ENCODE peak calls at places on chromosomes 1 and 21, in five cellular contexts. O is skeletal muscle cell; C is Caki2; P is activated CD4-positive, alpha-beta T cell treated with anti-CD3 and anti-CD28 coated beads for 24 hours; E is HS-5. X is an unnamed sample.

GRCh38 chr1:230744382-230744781 is 2.8 kb upstream of the CAPN9 start:
- DNase-seq in C (no peak), P (no peak), O (no peak), E (no peak), X (no peak)

GRCh38 chr21:43874085-43874785 is 9.2 kb downstream of the AGPAT3 start:
- DNase-seq in O (no peak), C (no peak), E (no peak), P (no peak), X (no peak)

GRCh38 chr1:208476825-208477170 is 232.6 kb upstream of the PLXNA2 start:
- DNase-seq in O (no peak), E (no peak), P (no peak), C (no peak), X (no peak)

GRCh38 chr1:162218546-162218945 is 149.1 kb downstream of the NOS1AP start:
- DNase-seq in P (no peak), C (no peak), O (no peak), E (no peak), X (no peak)

GRCh38 chr1:185821612-185822385 is 87.6 kb downstream of the HMCN1 start:
- DNase-seq in P (no peak), E (no peak), C (no peak), O (no peak), X (no peak)

GRCh38 chr1:174911626-174912025 is 88.1 kb upstream of the CACYBP start:
- DNase-seq in O (no peak), E (no peak), C (no peak), P (no peak), X (no peak)

GRCh38 chr1:231885209-231885854 is 258.7 kb downstream of the DISC1 start:
- DNase-seq in E (no peak), O (no peak), C (no peak), P (no peak), X (no peak)

GRCh38 chr1:87515781-87516180 is 187.1 kb downstream of the LMO4 start:
- DNase-seq in O (no peak), P (no peak), E (no peak), C (no peak), X (no peak)

GRCh38 chr1:75672108-75672507 is 52.4 kb upstream of the ACADM start:
- DNase-seq in O (no peak), P (no peak), C (no peak), E (no peak), X (no peak)

GRCh38 chr21:42548687-42549406 is 35.2 kb downstream of the SLC37A1 start:
- DNase-seq in C (no peak), E (no peak), O (no peak), P (no peak), X (no peak)

GRCh38 chr1:23436520-23437354 is 12.2 kb upstream of the TCEA3 start:
- DNase-seq in E (no peak), P (peak; percentile 17), O (no peak), C (no peak), X (no peak)

GRCh38 chr1:230208619-230209261 is 141.7 kb downstream of the GALNT2 start:
- DNase-seq in O (no peak), E (no peak), P (peak; percentile 13), C (no peak), X (no peak)

GRCh38 chr1:202122639-202123335 is at the start of gene GPR37L1:
- DNase-seq in O (no peak), E (no peak), C (peak; percentile 43), P (no peak), X (peak; percentile 72)

GRCh38 chr1:94095112-94095637 is 25.8 kb downstream of the ABCA4 start:
- DNase-seq in O (peak; percentile 91), E (no peak), P (no peak), C (no peak), X (peak; percentile 70)

GRCh38 chr1:228446849-228447248 is 30.2 kb upstream of the TRIM17 start:
- DNase-seq in P (no peak), C (no peak), E (no peak), O (no peak), X (no peak)

GRCh38 chr1:152347116-152347728 is 12.6 kb downstream of the FLG2 start:
- DNase-seq in P (no peak), C (peak; percentile 35), E (peak; percentile 55), O (peak; percentile 1), X (peak; percentile 8)

GRCh38 chr21:42414928-42415769 is 11.4 kb downstream of the UBASH3A start:
- DNase-seq in O (peak; percentile 8), E (no peak), C (peak; percentile 87), P (peak; percentile 93), X (no peak)

GRCh38 chr1:232718928-232719927 is 86.0 kb upstream of the MAP10 start:
- DNase-seq in E (no peak), P (no peak), C (no peak), O (no peak), X (no peak)

GRCh38 chr1:68600049-68600661 is 103.3 kb upstream of the DEPDC1 start:
- DNase-seq in O (no peak), P (no peak), C (no peak), E (no peak), X (no peak)

GRCh38 chr1:6554907-6555778 is at the start of gene TAS1R1:
- DNase-seq in E (no peak), O (no peak), C (no peak), P (no peak), X (no peak)

GRCh38 chr1:81305997-81306452 is 494.7 kb upstream of the ADGRL2 start:
- DNase-seq in O (peak; percentile 33), E (no peak), P (no peak), C (peak; percentile 48), X (peak; percentile 75)

GRCh38 chr1:221672160-221672762 is 69.6 kb downstream of the DUSP10 start:
- DNase-seq in P (no peak), C (no peak), E (peak; percentile 56), O (peak; percentile 78), X (no peak)

GRCh38 chr1:191432817-191433216 is 725.4 kb upstream of the RGS18 start:
- DNase-seq in P (no peak), E (no peak), O (no peak), C (no peak), X (no peak)

GRCh38 chr1:156705918-156706646 is 699 bp upstream of the CRABP2 start:
- DNase-seq in C (no peak), P (peak; percentile 67), E (no peak), O (no peak), X (peak; percentile 90)

GRCh38 chr1:154536570-154536969 is 21.9 kb downstream of the UBE2Q1 start:
- DNase-seq in O (no peak), P (no peak), C (no peak), E (no peak), X (no peak)

GRCh38 chr1:180271640-180272255 is 41.7 kb downstream of the LHX4 start:
- DNase-seq in P (no peak), C (no peak), O (no peak), E (no peak), X (no peak)

GRCh38 chr21:31558839-31559367 is 100.6 kb upstream of the SOD1 start:
- DNase-seq in O (peak; percentile 87), C (peak; percentile 98), P (peak; percentile 84), E (peak; percentile 86), X (peak; percentile 96)

GRCh38 chr1:177915641-177916040 is 54.2 kb downstream of the SEC16B start:
- DNase-seq in P (no peak), C (no peak), E (no peak), O (no peak), X (no peak)

GRCh38 chr1:1206376-1207253 is at the start of gene TNFRSF18:
- DNase-seq in P (peak; percentile 54), O (no peak), E (no peak), C (no peak), X (no peak)

GRCh38 chr1:244862354-244862698 is 2.0 kb downstream of the HNRNPU start:
- DNase-seq in E (no peak), C (no peak), O (no peak), P (no peak), X (no peak)

GRCh38 chr1:159951016-159951415 is 3.0 kb downstream of the SLAMF9 start:
- DNase-seq in E (no peak), C (no peak), O (no peak), P (no peak), X (no peak)

GRCh38 chr1:151377150-151377884 is 4.8 kb upstream of the SELENBP1 start:
- DNase-seq in P (no peak), C (no peak), O (no peak), E (no peak), X (no peak)

GRCh38 chr1:166282391-166283137 is 115.8 kb upstream of the FAM78B start:
- DNase-seq in P (no peak), E (no peak), C (no peak), O (no peak), X (no peak)

X was measured in hepatocyte.